ENCODE peak calls at places on chromosomes 6 and 20, in six cellular contexts. T is IMR-90; S is Panc1; G is prostate gland; R is spleen; U is CD8-positive, alpha-beta T cell. W is an unnamed sample. For H3K36me3, the result is how much of the 10 kb centered on the place peaks cover.

GRCh38 chr6:111692327-111693164 is 86.9 kb upstream of the TRAF3IP2 start:
- DNase-seq in T (no peak), S (no peak), G (peak), R (no peak), U (no peak), W (no peak)

GRCh38 chr6:22785036-22785435 is 215.7 kb downstream of the HDGFL1 start:
- DNase-seq in T (peak), S (no peak), G (no peak), R (no peak), U (no peak), W (no peak)

GRCh38 chr6:162344935-162345599 is 382.5 kb downstream of the PRKN start:
- DNase-seq in T (no peak), S (no peak), G (no peak), R (no peak), U (no peak), W (no peak)

GRCh38 chr6:4209201-4209600 is 73.8 kb upstream of the ECI2 start:
- DNase-seq in T (no peak), S (no peak), G (no peak), R (no peak), U (no peak), W (no peak)

GRCh38 chr6:168007592-168008338 is 10.3 kb downstream of the KIF25 start:
- DNase-seq in T (peak), S (peak), G (peak), R (no peak), U (no peak), W (peak)

GRCh38 chr6:44920952-44921491 is 407.1 kb upstream of the RUNX2 start:
- DNase-seq in T (no peak), S (no peak), G (no peak), R (no peak), U (no peak), W (no peak)

GRCh38 chr6:124962617-124963415 is 579 bp downstream of the RNF217 start:
- DNase-seq in T (peak), S (no peak), G (peak), R (peak), U (no peak), W (peak)

GRCh38 chr6:124684621-124685020 is 277.6 kb upstream of the RNF217 start:
- DNase-seq in T (no peak), S (no peak), G (no peak), R (no peak), U (no peak), W (no peak)

GRCh38 chr6:13560651-13561044 is 13.8 kb upstream of the SIRT5 start:
- DNase-seq in T (no peak), S (no peak), G (no peak), R (no peak), U (no peak), W (no peak)

GRCh38 chr6:158769696-158770446 is 49.3 kb downstream of the EZR start:
- DNase-seq in T (no peak), S (no peak), G (no peak), R (no peak), U (no peak), W (no peak)
- H3K36me3 ChIP-seq in T (half or more), S (under half), G (half or more), R (half or more), U (half or more), W (half or more)

GRCh38 chr20:51791626-51792025 is 10.7 kb downstream of the SALL4 start:
- DNase-seq in T (no peak), S (no peak), G (no peak), R (no peak), U (no peak), W (no peak)

GRCh38 chr20:51792960-51793359 is 9.4 kb downstream of the SALL4 start:
- DNase-seq in T (no peak), S (no peak), G (no peak), R (no peak), U (no peak), W (no peak)

GRCh38 chr20:51788822-51789221 is 13.5 kb downstream of the SALL4 start:
- DNase-seq in T (no peak), S (no peak), G (no peak), R (no peak), U (no peak), W (no peak)

GRCh38 chr20:51789434-51789833 is 12.9 kb downstream of the SALL4 start:
- DNase-seq in T (no peak), S (no peak), G (no peak), R (no peak), U (no peak), W (no peak)

GRCh38 chr20:51790256-51790655 is 12.1 kb downstream of the SALL4 start:
- DNase-seq in T (no peak), S (no peak), G (no peak), R (no peak), U (no peak), W (no peak)
- H3K36me3 ChIP-seq in T (under half), S (under half), G (under half), R (under half), U (under half), W (under half)

GRCh38 chr20:5608104-5608447 is 142.1 kb upstream of the SHLD1 start:
- DNase-seq in T (no peak), S (no peak), G (no peak), R (no peak), U (peak), W (no peak)

GRCh38 chr20:5600982-5601381 is 149.2 kb upstream of the SHLD1 start:
- DNase-seq in T (no peak), S (no peak), G (no peak), R (no peak), U (no peak), W (no peak)

GRCh38 chr20:5602346-5602745 is 147.9 kb upstream of the SHLD1 start:
- DNase-seq in T (peak), S (no peak), G (no peak), R (no peak), U (no peak), W (no peak)

GRCh38 chr20:5608448-5609161 is 141.6 kb upstream of the SHLD1 start:
- DNase-seq in T (peak), S (no peak), G (no peak), R (no peak), U (no peak), W (no peak)

GRCh38 chr20:5606347-5606746 is 143.9 kb upstream of the SHLD1 start:
- DNase-seq in T (no peak), S (no peak), G (no peak), R (no peak), U (no peak), W (no peak)
- H3K36me3 ChIP-seq in T (under half), S (under half), G (under half), R (under half), U (under half), W (under half)

GRCh38 chr6:152151930-152152329 is 344.4 kb downstream of the ESR1 start:
- DNase-seq in T (no peak), S (no peak), G (no peak), R (no peak), U (no peak), W (no peak)
- H3K36me3 ChIP-seq in T (under half), S (under half), G (under half), R (half or more), U (half or more), W (half or more)